ENCODE peak calls at places on chromosomes 13 and 19, in ten cellular contexts. R is aorta; Y is activated CD4-positive, alpha-beta T cell treated with anti-CD3 and anti-CD28 coated beads, Interleukin-2, amount 10 ng/mL, durations not matched to agents 7 days and 5 days; M is T-helper 1 cell; L is occipital lobe; V is AG08395; J is NCI-H1417; P is stimulated activated CD4-positive, alpha-beta T cell treated with anti-CD3 and anti-CD28 coated beads, Interleukin-2, amount 100 ng/mL, for 48 hours; U is astrocyte of the spinal cord; T is RPMI8226. K is an unnamed sample.

GRCh38 chr19:52935434-52935833 is 12.2 kb upstream of the ZNF888 start:
- DNase-seq in R (no peak), T (no peak), M (no peak), P (no peak), L (no peak), Y (no peak), V (no peak), U (peak; percentile 79), J (no peak), K (no peak)

GRCh38 chr19:30906871-30907270 is 442.4 kb downstream of the TSHZ3 start:
- DNase-seq in L (no peak), Y (no peak), R (no peak), M (no peak), P (no peak), V (no peak), T (no peak), U (no peak), J (no peak), K (no peak)

GRCh38 chr13:77737583-77738200 is 40.2 kb downstream of the SLAIN1 start:
- DNase-seq in R (no peak), J (no peak), T (no peak), M (no peak), V (no peak), L (no peak), P (no peak), Y (no peak), U (no peak), K (no peak)

GRCh38 chr19:34282611-34283519 is 28.5 kb downstream of the GARRE1 start:
- DNase-seq in U (no peak), Y (no peak), J (no peak), V (no peak), T (no peak), L (no peak), M (no peak), P (no peak), R (no peak), K (no peak)

GRCh38 chr13:110696776-110697175 is 9.1 kb downstream of the CARS2 start:
- DNase-seq in R (no peak), V (no peak), T (no peak), U (no peak), M (no peak), L (no peak), P (no peak), Y (no peak), J (no peak), K (no peak)

GRCh38 chr19:290539-291521 is at the start of gene PLPP2:
- DNase-seq in V (peak; percentile 52), Y (no peak), J (peak; percentile 99), P (no peak), R (no peak), U (peak; percentile 33), T (no peak), L (peak; percentile 37), M (peak; percentile 28), K (peak; percentile 86)

GRCh38 chr13:42041017-42041683 is 7.3 kb upstream of the DGKH start:
- DNase-seq in T (peak; percentile 78), Y (peak; percentile 43), M (no peak), J (peak; percentile 78), R (peak; percentile 60), L (peak; percentile 15), U (peak; percentile 56), V (peak; percentile 20), P (peak; percentile 42), K (peak; percentile 17)

GRCh38 chr19:18157465-18158063 is 4.6 kb downstream of the PIK3R2 start:
- DNase-seq in T (peak; percentile 53), V (no peak), J (peak; percentile 96), R (no peak), L (peak; percentile 52), M (no peak), U (no peak), P (no peak), Y (no peak), K (peak; percentile 90)

GRCh38 chr13:71798723-71799122 is 68.3 kb downstream of the DACH1 start:
- DNase-seq in J (peak; percentile 54), U (no peak), Y (no peak), V (no peak), M (no peak), L (no peak), P (no peak), R (no peak), T (no peak), K (no peak)

GRCh38 chr13:37134411-37135041 is 29.1 kb upstream of the CSNK1A1L start:
- DNase-seq in Y (no peak), J (no peak), L (no peak), T (no peak), M (no peak), R (no peak), U (peak; percentile 87), V (peak; percentile 31), P (no peak), K (no peak)

GRCh38 chr19:42441047-42441440 is 1.7 kb downstream of the CXCL17 start:
- DNase-seq in U (no peak), T (no peak), R (no peak), V (no peak), P (no peak), J (no peak), M (no peak), Y (no peak), L (no peak), K (no peak)

GRCh38 chr13:35838356-35838755 is 292.8 kb downstream of the DCLK1 start:
- DNase-seq in Y (no peak), L (no peak), T (no peak), M (no peak), V (peak; percentile 80), J (no peak), U (peak; percentile 87), R (no peak), P (no peak), K (no peak)

K was measured in Ammon's horn.